ENCODE peak calls at places on chromosomes 7 and 10, in six cellular contexts. L is H1, F is IMR-90, A is mesenchymal stem cell, T is H9, R is trophoblast cell. Q is an unnamed sample. For H3K4me1, the result is how much of the 10 kb centered on the place peaks cover.

GRCh38 chr10:78472542-78472890 is 438.9 kb downstream of the RPS24 start:
- DNase-seq in L (no peak), F (no peak), A (no peak), T (no peak), R (no peak), Q (peak)

GRCh38 chr7:130880668-130881067 is 146.7 kb upstream of the KLF14 start:
- DNase-seq in L (peak), F (peak), A (peak), T (no peak), R (peak), Q (no peak)

GRCh38 chr10:12907651-12908050 is 93.9 kb downstream of the CCDC3 start:
- DNase-seq in L (no peak), F (peak), A (peak), T (no peak), R (no peak), Q (no peak)

GRCh38 chr10:64091889-64092288 is 570.7 kb downstream of the REEP3 start:
- DNase-seq in L (no peak), F (no peak), A (peak), T (no peak), R (no peak), Q (no peak)

GRCh38 chr7:121954803-121955202 is 81.8 kb downstream of the PTPRZ1 start:
- DNase-seq in L (no peak), F (peak), A (peak), T (no peak), R (no peak), Q (no peak)

GRCh38 chr7:115822801-115823200 is 207.8 kb downstream of the TFEC start:
- DNase-seq in L (no peak), F (peak), A (no peak), T (no peak), R (no peak), Q (no peak)

GRCh38 chr7:137976700-137977099 is 25.2 kb downstream of the CREB3L2 start:
- DNase-seq in L (no peak), F (no peak), A (no peak), T (no peak), R (no peak), Q (no peak)

GRCh38 chr10:114662651-114663217 is 4.7 kb upstream of the ABLIM1 start:
- DNase-seq in L (no peak), F (no peak), A (no peak), T (no peak), R (no peak), Q (no peak)

GRCh38 chr10:110358869-110359629 is 54.3 kb upstream of the SMNDC1 start:
- DNase-seq in L (no peak), F (no peak), A (no peak), T (peak), R (peak), Q (no peak)

GRCh38 chr10:120584786-120585185 is 127.8 kb downstream of the PLPP4 start:
- DNase-seq in L (no peak), F (no peak), A (no peak), T (no peak), R (no peak), Q (no peak)

GRCh38 chr10:114970515-114970914 is 32.5 kb downstream of the TRUB1 start:
- DNase-seq in L (no peak), F (peak), A (peak), T (peak), R (peak), Q (peak)

GRCh38 chr7:44990520-44991023 is 9.4 kb upstream of the CCM2 start:
- DNase-seq in L (no peak), F (peak), A (no peak), T (no peak), R (peak), Q (no peak)

GRCh38 chr10:100315603-100316002 is 14.4 kb downstream of the PKD2L1 start:
- DNase-seq in L (no peak), F (no peak), A (no peak), T (no peak), R (peak), Q (no peak)

GRCh38 chr7:43749383-43749940 is 9.0 kb upstream of the BLVRA start:
- DNase-seq in L (no peak), F (no peak), A (no peak), T (no peak), R (no peak), Q (no peak)

GRCh38 chr7:114650491-114650890 is 235.9 kb downstream of the FOXP2 start:
- DNase-seq in L (no peak), F (no peak), A (no peak), T (no peak), R (no peak), Q (no peak)

GRCh38 chr10:75028748-75029147 is 82.7 kb upstream of the SAMD8 start:
- DNase-seq in L (no peak), F (no peak), A (no peak), T (no peak), R (no peak), Q (no peak)

GRCh38 chr10:61330669-61331068 is 122.5 kb downstream of the TMEM26 start:
- DNase-seq in L (no peak), F (no peak), A (no peak), T (no peak), R (no peak), Q (no peak)

DNA sequence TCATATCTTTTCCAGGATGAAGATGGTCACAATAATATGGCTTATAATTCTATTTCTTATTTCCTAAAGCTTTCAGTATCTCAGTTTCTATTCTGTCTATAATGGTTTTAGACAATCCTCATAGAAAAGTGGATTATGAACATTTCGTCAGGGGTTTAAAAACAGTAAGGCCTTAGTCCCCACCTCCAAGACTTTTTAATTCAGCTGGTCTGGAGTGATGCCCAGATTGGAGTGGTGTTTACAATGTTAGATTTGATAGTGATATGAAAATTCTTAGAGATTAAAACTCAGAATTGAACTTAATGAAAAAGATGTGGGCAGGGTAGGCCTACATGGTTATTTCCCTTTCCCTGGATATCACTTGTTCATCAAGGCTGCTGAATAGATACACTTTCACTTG is 1238.3 kb downstream of the SORCS3 start:
- DNase-seq in L (no peak), F (no peak), A (no peak), T (no peak), R (no peak), Q (no peak)
- H3K18ac ChIP-seq in L (no peak), F (no peak), A (no peak), T (no peak), R (no peak), Q (no peak)

DNA sequence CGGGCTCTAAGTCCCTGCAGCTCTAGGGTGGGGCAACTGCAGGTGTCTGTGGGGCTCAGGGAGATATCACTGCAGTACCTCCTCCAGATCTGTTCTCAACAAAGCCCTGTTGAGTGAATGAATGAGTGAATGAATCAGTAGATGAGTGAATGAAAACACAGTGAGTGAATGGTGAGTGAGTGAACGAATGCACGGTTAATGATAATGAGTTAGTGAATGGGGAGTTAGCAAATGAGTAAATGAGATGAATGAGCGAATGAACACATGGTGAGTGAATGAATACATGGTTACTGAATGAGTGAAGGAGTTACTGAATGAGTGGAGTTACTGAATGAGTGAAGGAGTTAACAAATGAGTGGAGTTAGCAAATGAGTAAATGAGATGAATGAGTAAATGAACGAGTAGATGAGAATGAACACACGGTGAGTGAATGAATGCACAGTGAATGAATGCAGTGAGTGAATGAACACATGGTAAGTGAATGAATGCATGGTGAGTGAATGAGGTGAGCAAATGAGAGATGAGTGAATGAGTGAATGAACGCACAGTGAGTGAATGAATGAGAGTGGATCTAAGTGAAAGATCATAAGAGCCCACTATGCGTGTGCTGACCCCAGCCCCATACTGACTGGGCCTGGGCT is 34.3 kb downstream of the STK32C start:
- DNase-seq in L (no peak), F (no peak), A (no peak), T (no peak), R (no peak), Q (no peak)
- H3K4me1 ChIP-seq in L (under half), F (under half), A (under half), T (under half), R (under half), Q (under half)

GRCh38 chr10:28871677-28872076 is 194.4 kb downstream of the BAMBI start:
- DNase-seq in L (no peak), F (no peak), A (no peak), T (no peak), R (no peak), Q (no peak)
- H4K91ac ChIP-seq in L (no peak), F (no peak), A (no peak), T (no peak), R (no peak), Q (no peak)

GRCh38 chr7:27374958-27375841 is 132.6 kb downstream of the EVX1 start:
- DNase-seq in L (no peak), F (no peak), A (no peak), T (no peak), R (no peak), Q (no peak)

GRCh38 chr7:27377988-27378387 is 135.4 kb downstream of the EVX1 start:
- DNase-seq in L (no peak), F (no peak), A (no peak), T (no peak), R (no peak), Q (no peak)

DNA sequence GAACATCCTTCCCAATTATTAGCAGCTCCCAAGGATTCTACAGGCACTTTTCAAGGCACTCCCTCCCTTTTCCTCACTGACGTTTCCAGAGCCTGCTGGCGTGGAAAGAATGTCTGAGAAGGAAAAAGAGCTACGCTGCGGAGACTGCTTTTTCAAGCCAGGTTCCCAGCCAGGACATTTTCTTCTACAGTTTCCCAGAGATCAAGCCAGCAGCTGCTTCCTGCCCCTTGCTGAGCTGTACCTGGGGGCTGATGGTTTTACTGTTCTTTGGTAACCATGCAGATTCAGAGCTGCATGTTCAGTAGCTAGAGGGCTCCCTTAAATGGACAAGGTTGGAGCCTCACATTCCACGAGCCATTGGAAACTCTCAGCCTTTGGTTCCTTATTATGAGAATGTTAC is 133.4 kb downstream of the EVX1 start:
- DNase-seq in L (no peak), F (no peak), A (no peak), T (peak), R (no peak), Q (no peak)
- H3K18ac ChIP-seq in L (no peak), F (no peak), A (no peak), T (no peak), R (no peak), Q (no peak)

GRCh38 chr10:95388539-95388938 is 97.7 kb upstream of the PDLIM1 start:
- DNase-seq in L (no peak), F (no peak), A (peak), T (no peak), R (no peak), Q (no peak)
- H3K4me1 ChIP-seq in L (under half), F (under half), A (under half), T (under half), R (under half), Q (under half)

DNA sequence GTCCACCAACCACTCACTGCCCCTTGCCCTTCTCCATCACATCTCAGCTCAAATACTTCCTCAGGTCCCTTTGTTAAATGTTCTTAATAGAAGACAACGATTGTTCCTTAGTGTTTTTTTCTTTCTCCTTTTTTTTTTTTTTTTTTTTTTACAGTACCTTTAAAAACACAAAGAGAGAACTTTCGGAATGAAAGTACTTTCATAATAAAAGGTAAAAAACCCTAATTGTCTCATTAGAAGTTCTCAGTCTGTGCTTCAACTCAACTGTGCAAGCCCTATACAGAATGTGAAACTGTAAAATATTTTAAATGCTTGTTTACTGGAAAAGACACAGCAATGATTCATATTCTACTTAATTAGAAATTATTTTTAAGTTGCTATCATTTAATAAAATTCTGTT is 29.4 kb downstream of the TSPAN12 start:
- DNase-seq in L (no peak), F (no peak), A (no peak), T (no peak), R (no peak), Q (no peak)
- H4K91ac ChIP-seq in L (no peak), F (peak), A (peak), T (no peak), R (no peak), Q (no peak)

GRCh38 chr10:58981051-58981450 is 195.4 kb upstream of the PHYHIPL start:
- DNase-seq in L (no peak), F (no peak), A (no peak), T (no peak), R (no peak), Q (no peak)

GRCh38 chr10:58981846-58982245 is 194.6 kb upstream of the PHYHIPL start:
- DNase-seq in L (no peak), F (no peak), A (no peak), T (peak), R (no peak), Q (peak)

GRCh38 chr10:58979713-58980112 is 196.7 kb upstream of the PHYHIPL start:
- DNase-seq in L (no peak), F (no peak), A (no peak), T (no peak), R (no peak), Q (no peak)

GRCh38 chr10:58985216-58985615 is 191.2 kb upstream of the PHYHIPL start:
- DNase-seq in L (no peak), F (no peak), A (no peak), T (no peak), R (no peak), Q (no peak)

GRCh38 chr10:58982470-58983239 is 193.8 kb upstream of the PHYHIPL start:
- DNase-seq in L (no peak), F (no peak), A (no peak), T (no peak), R (no peak), Q (no peak)
- H3K18ac ChIP-seq in L (no peak), F (no peak), A (no peak), T (no peak), R (no peak), Q (no peak)

GRCh38 chr10:112126901-112127300 is 56.7 kb downstream of the GPAM start:
- DNase-seq in L (no peak), F (no peak), A (no peak), T (no peak), R (no peak), Q (no peak)
- H3K4me1 ChIP-seq in L (under half), F (under half), A (under half), T (under half), R (under half), Q (under half)

GRCh38 chr10:125262414-125262813 is 102.1 kb upstream of the CTBP2 start:
- DNase-seq in L (no peak), F (no peak), A (no peak), T (no peak), R (peak), Q (no peak)
- H4K91ac ChIP-seq in L (no peak), F (no peak), A (no peak), T (no peak), R (no peak), Q (no peak)

DNA sequence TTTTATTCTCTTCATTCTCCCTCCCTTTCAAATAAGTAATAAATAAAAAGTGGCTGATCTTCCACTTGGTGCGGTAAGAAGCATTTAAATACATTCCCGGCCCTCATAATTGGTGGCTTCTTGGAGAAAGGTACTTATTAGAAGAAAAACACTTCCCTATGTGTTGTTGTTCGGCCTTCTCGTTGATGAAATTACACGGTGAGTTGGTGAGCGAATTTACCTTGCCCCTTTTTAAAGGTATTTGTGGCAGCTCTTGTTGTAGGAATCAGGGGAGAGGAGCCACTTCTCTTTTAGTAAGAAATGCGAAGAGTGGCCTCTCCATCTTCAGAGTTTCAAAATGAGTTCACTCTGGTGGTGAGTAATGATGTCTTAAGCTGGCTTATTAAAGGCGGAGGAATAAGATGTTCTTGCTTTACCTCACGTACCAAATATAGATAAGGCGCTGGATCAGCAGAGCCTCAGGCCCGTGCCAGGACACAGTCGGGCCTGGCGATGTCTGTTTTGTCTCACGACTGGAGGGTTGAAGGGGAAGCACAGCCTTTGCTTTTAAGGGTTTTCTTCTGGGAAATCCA is 135.9 kb downstream of the CUX1 start:
- DNase-seq in L (no peak), F (peak), A (peak), T (no peak), R (peak), Q (no peak)
- H3K18ac ChIP-seq in L (no peak), F (peak), A (no peak), T (no peak), R (no peak), Q (no peak)

Q was measured in neuronal stem cell.